ENCODE peak calls at places on chromosomes 5 and 9, in six cellular contexts. W, Q, Y, O, I and K are unnamed samples.

GRCh38 chr9:89234636-89235035 is 56.0 kb upstream of the SHC3 start:
- DNase-seq in W (peak), Q (peak), Y (peak), O (peak), I (peak), K (peak)

GRCh38 chr9:14902561-14902960 is 7.7 kb downstream of the FREM1 start:
- DNase-seq in W (no peak), Q (no peak), Y (no peak), O (no peak), I (no peak), K (no peak)

GRCh38 chr5:150293091-150293941 is 3.7 kb upstream of the CAMK2A start:
- DNase-seq in W (no peak), Q (peak), Y (no peak), O (no peak), I (no peak), K (no peak)

GRCh38 chr9:86353591-86354047 is 591 bp downstream of the TUT7 start:
- DNase-seq in W (peak), Q (no peak), Y (no peak), O (no peak), I (peak), K (peak)

GRCh38 chr9:32378496-32378895 is 5.9 kb upstream of the ACO1 start:
- DNase-seq in W (peak), Q (peak), Y (peak), O (peak), I (no peak), K (peak)

GRCh38 chr5:124605516-124605915 is 140.9 kb downstream of the ZNF608 start:
- DNase-seq in W (peak), Q (peak), Y (peak), O (no peak), I (no peak), K (no peak)

GRCh38 chr5:42547146-42547545 is 123.9 kb downstream of the GHR start:
- DNase-seq in W (peak), Q (no peak), Y (peak), O (peak), I (no peak), K (no peak)

GRCh38 chr5:104088876-104089778 is 526.5 kb upstream of the NUDT12 start:
- DNase-seq in W (no peak), Q (no peak), Y (peak), O (no peak), I (no peak), K (no peak)

GRCh38 chr5:124262443-124262842 is 484.0 kb downstream of the ZNF608 start:
- DNase-seq in W (peak), Q (no peak), Y (peak), O (no peak), I (no peak), K (no peak)

GRCh38 chr9:76620586-76620985 is 143.7 kb upstream of the PCA3 start:
- DNase-seq in W (peak), Q (no peak), Y (no peak), O (no peak), I (no peak), K (no peak)

GRCh38 chr9:68651280-68651893 is 53.7 kb upstream of the PIP5K1B start:
- DNase-seq in W (no peak), Q (no peak), Y (no peak), O (no peak), I (no peak), K (no peak)

GRCh38 chr9:68648971-68649370 is 56.1 kb upstream of the PIP5K1B start:
- DNase-seq in W (no peak), Q (no peak), Y (no peak), O (no peak), I (no peak), K (no peak)

GRCh38 chr9:68643901-68644809 is 60.9 kb upstream of the PIP5K1B start:
- DNase-seq in W (no peak), Q (peak), Y (no peak), O (no peak), I (no peak), K (no peak)

GRCh38 chr9:68653141-68653595 is 51.9 kb upstream of the PIP5K1B start:
- DNase-seq in W (no peak), Q (no peak), Y (no peak), O (no peak), I (no peak), K (no peak)

DNA sequence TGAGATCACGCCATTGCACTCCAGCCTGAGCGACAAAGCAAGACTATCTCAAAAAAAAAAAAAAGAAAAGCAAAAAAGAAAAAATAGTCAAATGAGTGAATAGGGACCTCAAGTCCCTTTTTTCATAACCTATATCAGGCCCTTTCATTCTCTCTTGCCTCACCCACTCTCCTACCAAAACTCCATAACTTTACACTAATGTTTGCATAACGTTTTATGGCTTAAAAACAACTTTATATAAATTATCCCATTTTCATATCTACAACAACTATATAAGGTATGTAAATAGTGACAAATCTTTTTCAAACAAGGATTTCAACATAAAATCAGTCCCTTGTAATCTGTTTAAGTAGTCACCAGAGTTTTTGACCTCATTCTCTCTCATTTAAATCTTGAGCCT is 56.9 kb upstream of the PIP5K1B start:
- DNase-seq in W (no peak), Q (no peak), Y (no peak), O (no peak), I (no peak), K (no peak)
- TF ChIP-seq CTCF in W (no peak), Q (no peak), Y (no peak), O (no peak), I (no peak), K (no peak)

GRCh38 chr9:128370752-128371621 is at the start of gene URM1:
- DNase-seq in W (peak), Q (peak), Y (peak), O (peak), I (peak), K (peak)
- TF ChIP-seq CTCF in W (no peak), Q (peak), Y (no peak), O (peak), I (no peak), K (no peak)

GRCh38 chr9:136342191-136343120 is 15.1 kb downstream of the GPSM1 start:
- DNase-seq in W (peak), Q (peak), Y (peak), O (peak), I (peak), K (peak)
- TF ChIP-seq CTCF in W (no peak), Q (peak), Y (no peak), O (no peak), I (no peak), K (no peak)

GRCh38 chr9:135974220-135974573 is 13.0 kb upstream of the UBAC1 start:
- DNase-seq in W (no peak), Q (peak), Y (no peak), O (no peak), I (no peak), K (no peak)
- TF ChIP-seq CTCF in W (no peak), Q (peak), Y (no peak), O (no peak), I (peak), K (no peak)

GRCh38 chr5:22109315-22109714 is 743.8 kb downstream of the CDH12 start:
- DNase-seq in W (no peak), Q (no peak), Y (no peak), O (no peak), I (no peak), K (no peak)

DNA sequence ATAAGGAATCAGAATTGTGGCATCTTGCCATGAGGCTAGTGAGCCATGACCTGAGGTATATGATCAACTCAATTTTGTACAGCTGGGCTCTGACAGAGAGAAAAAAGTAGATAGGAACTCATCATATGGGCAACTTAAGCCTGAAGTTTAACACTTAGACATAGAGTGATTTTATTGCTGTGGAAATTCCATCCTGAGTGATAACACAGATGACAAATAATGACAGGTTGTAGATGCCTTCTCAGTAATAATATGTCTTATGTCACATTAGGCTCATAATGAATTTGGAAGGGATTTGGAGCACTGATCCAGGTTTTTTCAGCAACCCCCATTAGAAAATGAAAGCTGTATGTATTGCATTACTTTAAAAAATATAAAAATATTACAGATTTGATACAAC is 744.6 kb downstream of the CDH12 start:
- DNase-seq in W (no peak), Q (no peak), Y (no peak), O (no peak), I (no peak), K (no peak)
- TF ChIP-seq CTCF in W (no peak), Q (no peak), Y (no peak), O (no peak), I (no peak), K (no peak)

GRCh38 chr5:151675956-151676712 is 10.6 kb downstream of the SPARC start:
- DNase-seq in W (peak), Q (peak), Y (no peak), O (no peak), I (no peak), K (no peak)
- TF ChIP-seq CTCF in W (no peak), Q (no peak), Y (no peak), O (no peak), I (no peak), K (no peak)

GRCh38 chr9:137298983-137299521 is 3.0 kb downstream of the NRARP start:
- DNase-seq in W (no peak), Q (peak), Y (no peak), O (no peak), I (no peak), K (no peak)

GRCh38 chr9:137302176-137303030 is at the start of gene NRARP:
- DNase-seq in W (peak), Q (peak), Y (peak), O (peak), I (peak), K (peak)

GRCh38 chr9:137301086-137301947 is 754 bp downstream of the NRARP start:
- DNase-seq in W (peak), Q (peak), Y (peak), O (peak), I (no peak), K (peak)

GRCh38 chr9:137299938-137300337 is 2.1 kb downstream of the NRARP start:
- DNase-seq in W (no peak), Q (peak), Y (no peak), O (no peak), I (no peak), K (no peak)

GRCh38 chr9:137300607-137301085 is 1.4 kb downstream of the NRARP start:
- DNase-seq in W (no peak), Q (peak), Y (no peak), O (peak), I (no peak), K (no peak)
- TF ChIP-seq CTCF in W (no peak), Q (no peak), Y (no peak), O (no peak), I (no peak), K (no peak)